ENCODE peak calls at places on chromosomes 4 and X, in ten cellular contexts. One of them, this sample, is unnamed.

GRCh38 chr4:128338634-128339355 is 51.2 kb upstream of the PGRMC2 start:
- DNase-seq in BJ: peak
- DNase-seq in AG09319: peak
- DNase-seq in cardiac fibroblast: peak
- DNase-seq in A549: no peak
- DNase-seq in MCF 10A: peak
- DNase-seq in OCI-LY7: no peak
- DNase-seq in body of pancreas: no peak
- DNase-seq in BE2C: no peak
- DNase-seq in neural progenitor cell: no peak
- DNase-seq in this sample: no peak

GRCh38 chr4:15749001-15749400 is 29.1 kb upstream of the CD38 start:
- DNase-seq in MCF 10A: no peak
- DNase-seq in body of pancreas: no peak
- DNase-seq in A549: no peak
- DNase-seq in OCI-LY7: no peak
- DNase-seq in BE2C: no peak
- DNase-seq in BJ: no peak
- DNase-seq in AG09319: no peak
- DNase-seq in cardiac fibroblast: no peak
- DNase-seq in neural progenitor cell: no peak
- DNase-seq in this sample: no peak

GRCh38 chr4:103008875-103009729 is 10.4 kb downstream of the SLC9B1 start:
- DNase-seq in body of pancreas: no peak
- DNase-seq in A549: peak
- DNase-seq in BE2C: peak
- DNase-seq in cardiac fibroblast: peak
- DNase-seq in neural progenitor cell: peak
- DNase-seq in OCI-LY7: peak
- DNase-seq in BJ: peak
- DNase-seq in MCF 10A: peak
- DNase-seq in AG09319: peak
- DNase-seq in this sample: peak

GRCh38 chr4:101264993-101265815 is 82.1 kb downstream of the PPP3CA start:
- DNase-seq in AG09319: no peak
- DNase-seq in BE2C: no peak
- DNase-seq in body of pancreas: no peak
- DNase-seq in MCF 10A: no peak
- DNase-seq in BJ: no peak
- DNase-seq in OCI-LY7: no peak
- DNase-seq in cardiac fibroblast: no peak
- DNase-seq in neural progenitor cell: no peak
- DNase-seq in A549: no peak
- DNase-seq in this sample: no peak

GRCh38 chr4:39620551-39620950 is 18.1 kb downstream of the SMIM14 start:
- DNase-seq in neural progenitor cell: no peak
- DNase-seq in BE2C: no peak
- DNase-seq in body of pancreas: no peak
- DNase-seq in A549: no peak
- DNase-seq in MCF 10A: no peak
- DNase-seq in AG09319: no peak
- DNase-seq in BJ: no peak
- DNase-seq in cardiac fibroblast: no peak
- DNase-seq in OCI-LY7: no peak
- DNase-seq in this sample: no peak

GRCh38 chr4:74628808-74629616 is 165.3 kb downstream of the BTC start:
- DNase-seq in A549: no peak
- DNase-seq in AG09319: no peak
- DNase-seq in BE2C: no peak
- DNase-seq in BJ: no peak
- DNase-seq in OCI-LY7: no peak
- DNase-seq in neural progenitor cell: no peak
- DNase-seq in body of pancreas: no peak
- DNase-seq in MCF 10A: no peak
- DNase-seq in cardiac fibroblast: peak
- DNase-seq in this sample: no peak

GRCh38 chr4:114151-114550 is 10.2 kb upstream of the ZNF718 start:
- DNase-seq in OCI-LY7: no peak
- DNase-seq in BE2C: no peak
- DNase-seq in neural progenitor cell: no peak
- DNase-seq in MCF 10A: peak
- DNase-seq in A549: no peak
- DNase-seq in body of pancreas: no peak
- DNase-seq in AG09319: no peak
- DNase-seq in cardiac fibroblast: no peak
- DNase-seq in BJ: no peak
- DNase-seq in this sample: no peak

GRCh38 chr4:20418865-20419451 is 167.3 kb downstream of the SLIT2 start:
- DNase-seq in BJ: peak
- DNase-seq in A549: peak
- DNase-seq in BE2C: no peak
- DNase-seq in cardiac fibroblast: peak
- DNase-seq in MCF 10A: peak
- DNase-seq in AG09319: peak
- DNase-seq in OCI-LY7: peak
- DNase-seq in body of pancreas: no peak
- DNase-seq in neural progenitor cell: peak
- DNase-seq in this sample: peak

GRCh38 chr4:2432991-2433530 is 14.3 kb downstream of the CFAP99 start:
- DNase-seq in AG09319: no peak
- DNase-seq in BE2C: no peak
- DNase-seq in OCI-LY7: no peak
- DNase-seq in neural progenitor cell: no peak
- DNase-seq in body of pancreas: no peak
- DNase-seq in cardiac fibroblast: peak
- DNase-seq in A549: no peak
- DNase-seq in MCF 10A: peak
- DNase-seq in BJ: no peak
- DNase-seq in this sample: no peak

GRCh38 chrX:8987672-8988250 is 46.2 kb downstream of the FAM9B start:
- DNase-seq in BJ: no peak
- DNase-seq in BE2C: no peak
- DNase-seq in MCF 10A: no peak
- DNase-seq in A549: no peak
- DNase-seq in OCI-LY7: peak
- DNase-seq in AG09319: no peak
- DNase-seq in body of pancreas: no peak
- DNase-seq in cardiac fibroblast: no peak
- DNase-seq in neural progenitor cell: no peak
- DNase-seq in this sample: no peak

GRCh38 chrX:290476-291166 is 9.4 kb downstream of the PLCXD1 start:
- DNase-seq in neural progenitor cell: no peak
- DNase-seq in BJ: no peak
- DNase-seq in cardiac fibroblast: no peak
- DNase-seq in A549: no peak
- DNase-seq in body of pancreas: peak
- DNase-seq in MCF 10A: no peak
- DNase-seq in AG09319: no peak
- DNase-seq in OCI-LY7: no peak
- DNase-seq in BE2C: no peak
- DNase-seq in this sample: no peak

GRCh38 chrX:43655151-43655676 is 885 bp upstream of the MAOA start:
- DNase-seq in cardiac fibroblast: peak
- DNase-seq in body of pancreas: peak
- DNase-seq in BJ: no peak
- DNase-seq in OCI-LY7: no peak
- DNase-seq in AG09319: no peak
- DNase-seq in neural progenitor cell: peak
- DNase-seq in MCF 10A: peak
- DNase-seq in A549: peak
- DNase-seq in BE2C: peak
- DNase-seq in this sample: peak

GRCh38 chrX:43655961-43656494 is at the start of gene MAOA:
- DNase-seq in AG09319: no peak
- DNase-seq in A549: peak
- DNase-seq in BJ: no peak
- DNase-seq in MCF 10A: peak
- DNase-seq in BE2C: peak
- DNase-seq in body of pancreas: peak
- DNase-seq in cardiac fibroblast: no peak
- DNase-seq in neural progenitor cell: peak
- DNase-seq in OCI-LY7: no peak
- DNase-seq in this sample: no peak

GRCh38 chrX:43654431-43655150 is 1.5 kb upstream of the MAOA start:
- DNase-seq in neural progenitor cell: peak
- DNase-seq in AG09319: peak
- DNase-seq in BJ: peak
- DNase-seq in OCI-LY7: peak
- DNase-seq in BE2C: peak
- DNase-seq in body of pancreas: peak
- DNase-seq in cardiac fibroblast: peak
- DNase-seq in MCF 10A: peak
- DNase-seq in A549: peak
- DNase-seq in this sample: peak
- TF ChIP-seq CTCF in neural progenitor cell: peak
- TF ChIP-seq CTCF in AG09319: peak
- TF ChIP-seq CTCF in BJ: peak
- TF ChIP-seq CTCF in OCI-LY7: peak
- TF ChIP-seq CTCF in BE2C: peak
- TF ChIP-seq CTCF in body of pancreas: peak
- TF ChIP-seq CTCF in cardiac fibroblast: peak
- TF ChIP-seq CTCF in MCF 10A: no peak
- TF ChIP-seq CTCF in A549: no peak
- TF ChIP-seq CTCF in this sample: no peak

DNA sequence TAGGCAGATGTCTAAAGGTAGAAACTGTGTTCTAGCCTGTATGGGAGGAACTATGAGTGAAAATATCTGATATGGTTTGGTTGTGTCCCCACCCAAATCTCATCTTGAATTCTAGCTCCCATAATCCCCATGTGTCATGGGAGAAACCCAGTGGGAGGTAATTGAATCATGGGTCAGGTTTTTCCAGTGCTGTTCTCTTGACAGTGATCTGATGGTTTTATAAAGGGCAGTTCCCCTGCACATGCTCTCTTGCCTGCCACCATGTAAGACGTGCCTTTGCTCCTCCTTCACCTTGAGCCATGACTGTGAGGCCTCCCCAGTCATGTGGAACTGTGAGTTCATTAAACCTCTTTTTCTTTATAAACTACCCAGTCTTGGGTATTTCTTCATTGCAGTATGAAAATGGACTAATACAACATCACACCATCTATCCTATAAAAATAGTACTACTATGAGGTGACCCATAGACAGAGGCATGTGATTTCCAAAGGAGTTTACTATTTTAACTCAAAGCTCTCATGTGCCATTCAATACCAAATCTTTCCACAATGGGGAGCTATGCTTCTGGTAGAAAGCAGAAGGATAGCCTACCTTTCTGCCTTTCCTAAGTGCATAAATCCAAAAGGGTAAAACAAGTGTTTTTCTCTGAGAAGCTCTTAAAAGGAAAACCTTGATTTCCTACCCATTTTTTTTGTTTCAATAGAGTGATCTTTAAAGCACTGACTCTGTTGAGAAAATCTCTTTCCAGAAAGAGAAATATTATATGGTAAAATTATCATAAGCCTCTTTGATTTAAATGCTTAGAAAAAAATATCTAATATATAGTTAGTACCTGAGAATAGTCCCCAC is 38.8 kb downstream of the SEC31A start:
- DNase-seq in cardiac fibroblast: peak
- DNase-seq in AG09319: no peak
- DNase-seq in MCF 10A: peak
- DNase-seq in neural progenitor cell: peak
- DNase-seq in OCI-LY7: peak
- DNase-seq in body of pancreas: no peak
- DNase-seq in BJ: peak
- DNase-seq in A549: no peak
- DNase-seq in BE2C: no peak
- DNase-seq in this sample: peak
- TF ChIP-seq CTCF in cardiac fibroblast: peak
- TF ChIP-seq CTCF in AG09319: peak
- TF ChIP-seq CTCF in MCF 10A: peak
- TF ChIP-seq CTCF in neural progenitor cell: peak
- TF ChIP-seq CTCF in OCI-LY7: peak
- TF ChIP-seq CTCF in body of pancreas: peak
- TF ChIP-seq CTCF in BJ: peak
- TF ChIP-seq CTCF in A549: peak
- TF ChIP-seq CTCF in BE2C: peak
- TF ChIP-seq CTCF in this sample: peak

GRCh38 chr4:129532573-129532972 is 436.6 kb downstream of the C4orf33 start:
- DNase-seq in AG09319: no peak
- DNase-seq in neural progenitor cell: no peak
- DNase-seq in cardiac fibroblast: no peak
- DNase-seq in A549: no peak
- DNase-seq in BE2C: no peak
- DNase-seq in body of pancreas: no peak
- DNase-seq in BJ: no peak
- DNase-seq in MCF 10A: no peak
- DNase-seq in OCI-LY7: no peak
- DNase-seq in this sample: no peak

DNA sequence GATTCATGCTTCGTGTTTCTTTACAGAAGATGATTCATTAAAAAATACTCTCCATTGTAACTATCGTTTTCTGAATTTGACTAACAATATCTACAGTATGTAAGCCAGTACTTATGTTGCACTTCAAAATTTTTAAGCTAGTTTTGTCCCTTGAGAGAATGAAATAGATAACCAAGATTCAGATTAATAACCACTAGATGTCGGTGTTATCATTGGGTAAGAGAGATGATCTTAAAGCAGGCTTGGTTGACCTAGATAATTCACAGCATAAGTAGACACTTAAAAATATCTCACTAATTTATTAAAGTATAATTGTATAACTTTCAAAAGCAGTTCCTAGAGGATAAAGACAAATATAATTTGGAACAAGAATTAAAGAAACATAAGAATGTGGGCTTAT is 430.9 kb downstream of the C4orf33 start:
- DNase-seq in body of pancreas: no peak
- DNase-seq in A549: no peak
- DNase-seq in BE2C: no peak
- DNase-seq in MCF 10A: peak
- DNase-seq in BJ: no peak
- DNase-seq in AG09319: no peak
- DNase-seq in OCI-LY7: peak
- DNase-seq in cardiac fibroblast: peak
- DNase-seq in neural progenitor cell: no peak
- DNase-seq in this sample: no peak
- TF ChIP-seq CTCF in body of pancreas: peak
- TF ChIP-seq CTCF in A549: peak
- TF ChIP-seq CTCF in BE2C: peak
- TF ChIP-seq CTCF in MCF 10A: peak
- TF ChIP-seq CTCF in BJ: no peak
- TF ChIP-seq CTCF in AG09319: no peak
- TF ChIP-seq CTCF in OCI-LY7: peak
- TF ChIP-seq CTCF in cardiac fibroblast: no peak
- TF ChIP-seq CTCF in neural progenitor cell: peak
- TF ChIP-seq CTCF in this sample: no peak

DNA sequence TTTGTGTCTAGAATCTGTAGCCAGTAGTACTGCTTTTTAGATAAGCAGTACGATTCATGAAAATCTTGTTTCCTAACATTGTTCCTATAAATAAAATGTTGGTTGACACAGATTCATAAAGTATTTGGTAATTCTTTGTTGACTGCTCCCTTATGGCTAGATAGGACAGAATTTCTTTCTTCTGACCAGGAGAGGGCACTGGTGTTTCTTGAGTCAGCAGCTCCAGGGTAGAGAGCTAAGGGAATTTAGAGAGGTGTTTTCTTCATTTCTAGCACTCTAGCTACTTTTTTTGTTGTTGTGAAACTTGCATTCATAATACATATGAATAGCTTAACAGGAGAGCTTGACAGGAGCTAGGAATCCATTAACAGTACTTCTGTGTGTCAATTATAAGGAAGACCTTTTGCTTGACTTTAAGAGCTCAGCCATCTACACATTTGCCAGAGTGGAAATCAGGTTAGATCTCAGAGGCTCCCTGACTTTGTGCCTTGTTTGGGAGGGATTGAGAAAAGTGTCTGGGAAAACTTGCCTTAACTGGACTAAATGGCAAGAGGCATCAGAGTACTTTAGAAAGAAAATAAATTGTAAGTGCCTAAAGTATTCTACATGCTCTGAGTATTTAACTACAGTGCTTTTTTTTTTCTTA is 756.1 kb downstream of the SH3BGRL start:
- DNase-seq in cardiac fibroblast: peak
- DNase-seq in neural progenitor cell: peak
- DNase-seq in BE2C: no peak
- DNase-seq in BJ: no peak
- DNase-seq in MCF 10A: peak
- DNase-seq in AG09319: no peak
- DNase-seq in A549: peak
- DNase-seq in OCI-LY7: no peak
- DNase-seq in body of pancreas: no peak
- DNase-seq in this sample: peak
- TF ChIP-seq CTCF in cardiac fibroblast: no peak
- TF ChIP-seq CTCF in neural progenitor cell: peak
- TF ChIP-seq CTCF in BE2C: no peak
- TF ChIP-seq CTCF in BJ: no peak
- TF ChIP-seq CTCF in MCF 10A: peak
- TF ChIP-seq CTCF in AG09319: peak
- TF ChIP-seq CTCF in A549: peak
- TF ChIP-seq CTCF in OCI-LY7: peak
- TF ChIP-seq CTCF in body of pancreas: peak
- TF ChIP-seq CTCF in this sample: peak